ENCODE peak calls at places on chromosomes 4 and X, in four cellular contexts. J is astrocyte of the spinal cord, O is brain microvascular endothelial cell, V is fibroblast of mammary gland. Z is an unnamed sample.

GRCh38 chr4:74410272-74410671 is 34.7 kb upstream of the AREG start:
- DNase-seq in J (peak; percentile 42), O (no peak), V (no peak), Z (peak; percentile 72)

GRCh38 chrX:104172121-104172520 is 5.9 kb downstream of the FAM199X start:
- DNase-seq in J (no peak), O (no peak), V (no peak), Z (peak; percentile 18)

GRCh38 chr4:86640469-86640868 is 46.4 kb downstream of the PTPN13 start:
- DNase-seq in J (peak; percentile 25), O (no peak), V (peak; percentile 36), Z (no peak)

GRCh38 chrX:123756320-123756719 is 23.5 kb upstream of the THOC2 start:
- DNase-seq in J (peak; percentile 36), O (no peak), V (peak; percentile 73), Z (no peak)

GRCh38 chr4:110620352-110621327 is 2.2 kb downstream of the PITX2 start:
- DNase-seq in J (no peak), O (no peak), V (no peak), Z (peak; percentile 28)

GRCh38 chr4:153530284-153530995 is 64.3 kb downstream of the TMEM131L start:
- DNase-seq in J (no peak), O (no peak), V (no peak), Z (no peak)

GRCh38 chrX:13891367-13892146 is 74.7 kb upstream of the GPM6B start:
- DNase-seq in J (no peak), O (no peak), V (no peak), Z (no peak)

GRCh38 chrX:122440832-122441231 is 743.2 kb upstream of the GRIA3 start:
- DNase-seq in J (no peak), O (no peak), V (no peak), Z (no peak)

GRCh38 chr4:57193996-57194675 is 84.0 kb upstream of the IGFBP7 start:
- DNase-seq in J (no peak), O (no peak), V (no peak), Z (no peak)

GRCh38 chrX:106611682-106612402 is at the start of gene RADX:
- DNase-seq in J (peak; percentile 66), O (peak; percentile 46), V (peak; percentile 55), Z (peak; percentile 52)

GRCh38 chr4:650951-651883 is 22.9 kb downstream of the ATP5ME start:
- DNase-seq in J (no peak), O (no peak), V (no peak), Z (no peak)

GRCh38 chrX:133745361-133745760 is 240.0 kb downstream of the GPC3 start:
- DNase-seq in J (no peak), O (no peak), V (no peak), Z (no peak)

GRCh38 chr4:59689149-59689548 is 1511.0 kb upstream of the ADGRL3 start:
- DNase-seq in J (no peak), O (no peak), V (no peak), Z (no peak)

GRCh38 chr4:24963277-24963676 is 50.4 kb upstream of the CCDC149 start:
- DNase-seq in J (no peak), O (no peak), V (no peak), Z (no peak)

GRCh38 chr4:89496851-89497250 is 189.3 kb upstream of the GPRIN3 start:
- DNase-seq in J (peak; percentile 44), O (no peak), V (peak; percentile 41), Z (peak; percentile 67)

GRCh38 chrX:16839852-16840460 is 30.2 kb downstream of the RBBP7 start:
- DNase-seq in J (peak; percentile 70), O (peak; percentile 71), V (peak; percentile 83), Z (peak; percentile 89)

GRCh38 chr4:2083116-2083825 is 24.1 kb downstream of the NAT8L start:
- DNase-seq in J (no peak), O (no peak), V (no peak), Z (no peak)

GRCh38 chr4:3659131-3659530 is 107.1 kb upstream of the ADRA2C start:
- DNase-seq in J (no peak), O (no peak), V (no peak), Z (no peak)

GRCh38 chrX:33160273-33160672 is 51.1 kb downstream of the DMD start:
- DNase-seq in J (no peak), O (no peak), V (no peak), Z (no peak)

GRCh38 chr4:117400039-117400835 is 314.9 kb upstream of the TRAM1L1 start:
- DNase-seq in J (peak; percentile 89), O (peak; percentile 35), V (peak; percentile 39), Z (peak; percentile 83)

GRCh38 chr4:186643501-186644315 is 79.9 kb downstream of the FAT1 start:
- DNase-seq in J (peak; percentile 74), O (no peak), V (peak; percentile 90), Z (peak; percentile 83)

GRCh38 chrX:102077426-102077825 is 48.1 kb upstream of the TCEAL2 start:
- DNase-seq in J (no peak), O (no peak), V (no peak), Z (no peak)

DNA sequence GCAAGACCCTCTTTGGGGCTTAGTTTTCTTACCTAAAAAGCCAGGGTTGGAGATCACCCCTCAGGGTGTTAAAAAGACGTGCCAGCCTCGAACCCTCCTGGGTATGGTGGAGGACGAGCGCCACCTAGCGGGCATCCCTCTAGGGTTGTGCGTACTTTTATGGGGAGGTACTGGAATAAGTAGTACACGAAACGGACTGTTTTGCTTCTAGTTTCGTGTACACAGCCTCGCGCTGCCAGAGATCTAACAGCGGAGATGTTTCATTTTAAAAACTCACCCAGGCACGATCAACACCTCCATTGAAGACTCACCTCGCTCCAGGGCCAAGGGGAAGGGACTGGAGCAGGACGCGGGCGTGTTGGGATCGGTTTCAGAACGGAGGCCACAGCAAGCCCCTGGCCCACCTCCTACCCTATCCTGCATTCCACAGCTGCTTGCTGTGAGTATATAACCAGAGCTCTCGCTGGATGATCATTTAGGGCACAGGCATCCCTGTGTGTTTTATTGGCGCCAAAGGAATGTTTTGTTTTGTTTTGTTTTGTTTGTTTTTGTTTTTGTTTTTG is 4.8 kb upstream of the NKX3-2 start:
- DNase-seq in J (peak; percentile 80), O (peak; percentile 68), V (peak; percentile 78), Z (peak; percentile 83)
- H3K4me3 ChIP-seq in J (peak overlapping the region; percentile 47), O (peak overlapping the region; percentile 52), V (peak overlapping the region; percentile 42), Z (peak overlapping the region; percentile 56)

GRCh38 chr4:100312615-100313355 is 122.5 kb upstream of the DDIT4L start:
- DNase-seq in J (no peak), O (no peak), V (peak; percentile 56), Z (no peak)

GRCh38 chr4:100314057-100314456 is 123.8 kb upstream of the DDIT4L start:
- DNase-seq in J (no peak), O (no peak), V (peak; percentile 24), Z (peak; percentile 25)

GRCh38 chr4:100317032-100317864 is 127.0 kb upstream of the DDIT4L start:
- DNase-seq in J (peak; percentile 13), O (no peak), V (peak; percentile 49), Z (peak; percentile 38)
- H3K4me3 ChIP-seq in J (no peak overlapping the region), O (no peak overlapping the region), V (no peak overlapping the region), Z (no peak overlapping the region)

DNA sequence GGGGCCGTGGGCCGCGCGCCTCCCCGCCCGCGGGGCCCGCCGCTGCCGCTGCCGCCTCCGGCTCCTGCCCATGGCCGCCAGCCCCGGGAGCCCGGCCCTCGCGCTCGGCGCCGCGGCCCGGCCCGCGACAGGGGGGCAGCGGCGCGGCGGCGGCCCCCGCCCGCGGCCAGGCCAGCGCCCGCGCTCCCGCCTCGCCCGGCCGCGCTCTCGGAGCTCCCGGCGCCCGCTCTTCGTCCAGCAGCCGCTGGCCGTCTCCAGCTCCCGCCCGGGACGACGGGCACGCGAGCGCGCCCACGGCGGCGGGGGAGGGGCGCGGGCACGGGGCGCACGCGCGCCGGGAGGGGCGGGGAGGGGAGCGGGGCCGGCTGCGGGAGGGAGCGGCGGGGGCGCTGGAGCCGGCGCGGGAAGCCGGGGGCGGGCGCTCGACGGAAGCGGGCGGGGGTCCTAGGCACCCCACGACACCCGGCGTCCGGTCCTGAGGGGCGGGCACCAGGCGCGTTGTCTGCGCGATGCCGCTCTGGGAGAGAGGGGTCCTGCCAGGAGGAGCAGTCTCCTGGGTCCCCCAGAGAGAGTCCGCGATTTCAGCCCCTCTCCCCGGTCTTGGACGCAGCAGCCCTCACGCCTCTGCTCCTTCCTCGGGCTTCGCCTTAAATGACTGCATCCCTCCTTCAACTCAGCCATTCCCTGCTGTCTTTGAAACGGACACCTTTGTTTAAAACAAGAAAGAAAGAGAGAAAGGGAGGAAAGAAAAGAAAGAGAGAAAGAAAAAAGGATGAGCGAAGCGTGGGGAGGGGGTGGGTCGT is 489 bp upstream of the PDZD4 start:
- DNase-seq in J (no peak), O (no peak), V (no peak), Z (no peak)
- H3K4me3 ChIP-seq in J (no peak overlapping the region), O (no peak overlapping the region), V (no peak overlapping the region), Z (no peak overlapping the region)

GRCh38 chrX:46630141-46630540 is 56.6 kb downstream of the CHST7 start:
- DNase-seq in J (no peak), O (no peak), V (peak; percentile 41), Z (peak; percentile 47)

GRCh38 chrX:46627044-46627443 is 53.5 kb downstream of the CHST7 start:
- DNase-seq in J (no peak), O (no peak), V (no peak), Z (peak; percentile 7)

GRCh38 chrX:46627700-46628405 is 54.3 kb downstream of the CHST7 start:
- DNase-seq in J (no peak), O (no peak), V (peak; percentile 10), Z (no peak)

GRCh38 chrX:46626566-46626965 is 53.0 kb downstream of the CHST7 start:
- DNase-seq in J (no peak), O (no peak), V (no peak), Z (peak; percentile 16)

GRCh38 chrX:46628406-46629371 is 55.1 kb downstream of the CHST7 start:
- DNase-seq in J (peak; percentile 53), O (peak; percentile 35), V (peak; percentile 81), Z (peak; percentile 84)
- H3K4me3 ChIP-seq in J (no peak overlapping the region), O (no peak overlapping the region), V (no peak overlapping the region), Z (no peak overlapping the region)

GRCh38 chr4:148503681-148504080 is 61.5 kb upstream of the NR3C2 start:
- DNase-seq in J (no peak), O (no peak), V (no peak), Z (no peak)
- H3K4me3 ChIP-seq in J (no peak overlapping the region), O (no peak overlapping the region), V (no peak overlapping the region), Z (no peak overlapping the region)

GRCh38 chr4:173318648-173319211 is 15.4 kb downstream of the HMGB2 start:
- DNase-seq in J (peak; percentile 74), O (no peak), V (peak; percentile 70), Z (peak; percentile 70)
- H3K4me3 ChIP-seq in J (no peak overlapping the region), O (no peak overlapping the region), V (no peak overlapping the region), Z (no peak overlapping the region)

GRCh38 chrX:10208281-10208856 is 51.6 kb downstream of the CLCN4 start:
- DNase-seq in J (no peak), O (no peak), V (no peak), Z (no peak)

GRCh38 chrX:10203617-10204016 is 46.8 kb downstream of the CLCN4 start:
- DNase-seq in J (no peak), O (no peak), V (no peak), Z (no peak)

GRCh38 chrX:10212395-10212794 is 55.6 kb downstream of the CLCN4 start:
- DNase-seq in J (no peak), O (no peak), V (no peak), Z (no peak)

GRCh38 chrX:10213716-10214115 is 56.9 kb downstream of the CLCN4 start:
- DNase-seq in J (no peak), O (no peak), V (no peak), Z (no peak)

GRCh38 chrX:10208953-10209352 is 52.2 kb downstream of the CLCN4 start:
- DNase-seq in J (no peak), O (no peak), V (no peak), Z (no peak)
- H3K4me3 ChIP-seq in J (no peak overlapping the region), O (no peak overlapping the region), V (no peak overlapping the region), Z (no peak overlapping the region)